ENCODE peak calls at places on chromosomes 13 and 19, in seven cellular contexts. C, H, J, W, X, P and S are unnamed samples.

GRCh38 chr19:56294557-56294956 is 20.1 kb downstream of the ZSCAN5A start:
- DNase-seq in C (peak; percentile 86), H (no peak), J (no peak), W (no peak), X (no peak), P (no peak), S (no peak)

GRCh38 chr19:58218899-58219298 is 9.8 kb upstream of the ZNF544 start:
- DNase-seq in C (peak; percentile 30), H (no peak), J (no peak), W (peak; percentile 26), X (no peak), P (peak; percentile 19), S (no peak)

GRCh38 chr13:111145506-111145905 is 30.4 kb downstream of the ARHGEF7 start:
- DNase-seq in C (no peak), H (no peak), J (no peak), W (no peak), X (no peak), P (no peak), S (no peak)

GRCh38 chr19:4338441-4339350 is at the start of gene STAP2:
- DNase-seq in C (peak; percentile 7), H (peak; percentile 35), J (no peak), W (peak; percentile 29), X (peak; percentile 88), P (peak; percentile 87), S (no peak)

GRCh38 chr13:36601186-36601585 is 72.6 kb upstream of the SERTM1 start:
- DNase-seq in C (no peak), H (no peak), J (no peak), W (no peak), X (no peak), P (no peak), S (no peak)

GRCh38 chr19:49216076-49216475 is 58.5 kb downstream of the TRPM4 start:
- DNase-seq in C (no peak), H (no peak), J (no peak), W (no peak), X (no peak), P (no peak), S (no peak)

GRCh38 chr19:3098141-3098514 is 4.0 kb downstream of the GNA11 start:
- DNase-seq in C (no peak), H (peak; percentile 24), J (no peak), W (no peak), X (peak; percentile 63), P (peak; percentile 64), S (no peak)

GRCh38 chr19:30448386-30449130 is 76.4 kb downstream of the ZNF536 start:
- DNase-seq in C (no peak), H (no peak), J (no peak), W (no peak), X (no peak), P (no peak), S (no peak)

GRCh38 chr19:42197375-42197817 is 20.1 kb downstream of the DEDD2 start:
- DNase-seq in C (no peak), H (no peak), J (no peak), W (no peak), X (no peak), P (peak; percentile 73), S (no peak)

GRCh38 chr13:113584205-113584869 is at the start of gene TFDP1:
- DNase-seq in C (peak; percentile 93), H (peak; percentile 85), J (peak; percentile 52), W (peak; percentile 93), X (peak; percentile 87), P (peak; percentile 90), S (peak; percentile 49)

GRCh38 chr13:19634129-19634740 is 776 bp downstream of the MPHOSPH8 start:
- DNase-seq in C (peak; percentile 1), H (no peak), J (no peak), W (no peak), X (no peak), P (peak; percentile 42), S (peak; percentile 11)

GRCh38 chr13:91406619-91407018 is 8.2 kb downstream of the GPC5 start:
- DNase-seq in C (peak; percentile 58), H (no peak), J (no peak), W (peak; percentile 6), X (no peak), P (peak; percentile 57), S (no peak)

GRCh38 chr13:43119206-43119605 is 95.8 kb downstream of the DNAJC15 start:
- DNase-seq in C (no peak), H (no peak), J (no peak), W (no peak), X (no peak), P (no peak), S (no peak)

GRCh38 chr13:29535663-29536655 is 59.5 kb downstream of the SLC7A1 start:
- DNase-seq in C (no peak), H (no peak), J (no peak), W (no peak), X (no peak), P (peak; percentile 70), S (no peak)